ENCODE peak calls at places on chromosomes 3 and 15, in eight cellular contexts. R is NCI-H1436; U is non-pigmented ciliary epithelial cell; I is NCI-H748 treated with DMSO at 0.1 percent for 48 hours; B is lower lobe of right lung; K is SW480; J is H4; L is stimulated activated CD4-positive, alpha-beta T cell treated with anti-CD3 and anti-CD28 coated beads, Interleukin-1b, Interleukin-23, amount 100 ng/mL, for 24 hours. W is an unnamed sample.

GRCh38 chr15:39253552-39253951 is 327.3 kb upstream of the THBS1 start:
- DNase-seq in R (no peak), U (no peak), I (no peak), B (no peak), K (no peak), J (no peak), L (no peak), W (no peak)

GRCh38 chr15:85142324-85142723 is 160.7 kb downstream of the PDE8A start:
- DNase-seq in R (no peak), U (peak; percentile 22), I (no peak), B (no peak), K (no peak), J (no peak), L (no peak), W (no peak)

GRCh38 chr3:49424816-49425215 is 2.5 kb upstream of the AMT start:
- DNase-seq in R (no peak), U (no peak), I (no peak), B (no peak), K (no peak), J (no peak), L (no peak), W (no peak)

GRCh38 chr3:112653881-112654300 is 12.9 kb upstream of the CCDC80 start:
- DNase-seq in R (no peak), U (peak; percentile 95), I (no peak), B (peak; percentile 46), K (no peak), J (no peak), L (no peak), W (no peak)

GRCh38 chr3:13728487-13728886 is 151.4 kb downstream of the WNT7A start:
- DNase-seq in R (no peak), U (no peak), I (no peak), B (no peak), K (no peak), J (no peak), L (no peak), W (no peak)

GRCh38 chr3:37024092-37024491 is 30.8 kb downstream of the MLH1 start:
- DNase-seq in R (no peak), U (no peak), I (no peak), B (no peak), K (no peak), J (peak; percentile 5), L (no peak), W (no peak)

GRCh38 chr3:134881305-134881704 is 86.2 kb downstream of the EPHB1 start:
- DNase-seq in R (no peak), U (no peak), I (no peak), B (no peak), K (no peak), J (no peak), L (no peak), W (no peak)

GRCh38 chr3:29324180-29324651 is 43.3 kb downstream of the RBMS3 start:
- DNase-seq in R (no peak), U (peak; percentile 69), I (no peak), B (peak; percentile 63), K (no peak), J (no peak), L (no peak), W (no peak)

GRCh38 chr3:55282994-55283393 is 204.1 kb downstream of the WNT5A start:
- DNase-seq in R (no peak), U (no peak), I (peak; percentile 15), B (no peak), K (no peak), J (peak; percentile 12), L (no peak), W (no peak)

GRCh38 chr3:69906351-69906966 is 93.1 kb upstream of the SAMMSON start:
- DNase-seq in R (no peak), U (no peak), I (no peak), B (no peak), K (no peak), J (no peak), L (no peak), W (no peak)

GRCh38 chr3:193783166-193783896 is 190.3 kb downstream of the OPA1 start:
- DNase-seq in R (no peak), U (no peak), I (no peak), B (no peak), K (peak; percentile 46), J (peak; percentile 37), L (no peak), W (no peak)

GRCh38 chr3:193305356-193305755 is 64.3 kb downstream of the PLAAT1 start:
- DNase-seq in R (no peak), U (no peak), I (no peak), B (no peak), K (no peak), J (no peak), L (no peak), W (peak; percentile 3)

GRCh38 chr3:43256714-43257461 is 29.5 kb upstream of the SNRK start:
- DNase-seq in R (no peak), U (no peak), I (no peak), B (no peak), K (no peak), J (no peak), L (no peak), W (no peak)

GRCh38 chr3:141529256-141530132 is 42.7 kb downstream of the RASA2 start:
- DNase-seq in R (no peak), U (no peak), I (no peak), B (no peak), K (no peak), J (no peak), L (no peak), W (no peak)

GRCh38 chr15:29090617-29091466 is 178.8 kb downstream of the NSMCE3 start:
- DNase-seq in R (no peak), U (no peak), I (no peak), B (no peak), K (no peak), J (no peak), L (peak; percentile 24), W (peak; percentile 78)

GRCh38 chr3:44077267-44077666 is 164.4 kb upstream of the TOPAZ1 start:
- DNase-seq in R (no peak), U (no peak), I (no peak), B (no peak), K (peak; percentile 22), J (no peak), L (no peak), W (no peak)

GRCh38 chr3:81699921-81700320 is 61.5 kb downstream of the GBE1 start:
- DNase-seq in R (no peak), U (no peak), I (no peak), B (no peak), K (no peak), J (no peak), L (no peak), W (no peak)

GRCh38 chr3:52742418-52743041 is 28.2 kb downstream of the NEK4 start:
- DNase-seq in R (no peak), U (peak; percentile 19), I (no peak), B (no peak), K (peak; percentile 35), J (no peak), L (no peak), W (peak; percentile 23)

GRCh38 chr15:72341361-72341760 is 21.4 kb upstream of the CELF6 start:
- DNase-seq in R (no peak), U (no peak), I (no peak), B (no peak), K (no peak), J (peak; percentile 17), L (no peak), W (no peak)

GRCh38 chr15:54519577-54519976 is 541.3 kb downstream of the UNC13C start:
- DNase-seq in R (no peak), U (no peak), I (no peak), B (no peak), K (no peak), J (no peak), L (no peak), W (no peak)

GRCh38 chr3:16203031-16203430 is 28.6 kb downstream of the GALNT15 start:
- DNase-seq in R (no peak), U (peak; percentile 38), I (no peak), B (no peak), K (no peak), J (no peak), L (no peak), W (no peak)

GRCh38 chr15:48790716-48791115 is 20.2 kb downstream of the CEP152 start:
- DNase-seq in R (no peak), U (no peak), I (no peak), B (no peak), K (no peak), J (no peak), L (no peak), W (no peak)

GRCh38 chr3:117898722-117899121 is 1135.9 kb downstream of the IGSF11 start:
- DNase-seq in R (no peak), U (no peak), I (peak; percentile 7), B (no peak), K (no peak), J (no peak), L (no peak), W (peak; percentile 38)

GRCh38 chr3:117036259-117036799 is 326.8 kb downstream of the TUSC7 start:
- DNase-seq in R (no peak), U (no peak), I (no peak), B (no peak), K (no peak), J (peak; percentile 3), L (no peak), W (no peak)

GRCh38 chr3:120566243-120566980 is 29.7 kb upstream of the NDUFB4 start:
- DNase-seq in R (no peak), U (no peak), I (no peak), B (no peak), K (no peak), J (no peak), L (no peak), W (peak; percentile 89)

GRCh38 chr15:68298882-68299381 is 21.4 kb downstream of the FEM1B start:
- DNase-seq in R (no peak), U (no peak), I (no peak), B (no peak), K (no peak), J (no peak), L (no peak), W (no peak)

GRCh38 chr3:168398371-168399030 is 302.8 kb upstream of the GOLIM4 start:
- DNase-seq in R (no peak), U (peak; percentile 34), I (no peak), B (no peak), K (no peak), J (peak; percentile 54), L (no peak), W (no peak)

GRCh38 chr15:75206803-75207617 is 5.3 kb downstream of the C15orf39 start:
- DNase-seq in R (no peak), U (no peak), I (no peak), B (no peak), K (no peak), J (no peak), L (no peak), W (no peak)

GRCh38 chr3:30597131-30597768 is 9.2 kb upstream of the TGFBR2 start:
- DNase-seq in R (no peak), U (peak; percentile 77), I (no peak), B (no peak), K (peak; percentile 97), J (peak; percentile 8), L (no peak), W (peak; percentile 47)